ENCODE peak calls at places on chromosomes 5 and 9, in ten cellular contexts. One of them, this sample, is unnamed.

GRCh38 chr5:20166496-20166895 is 178.5 kb upstream of the CDH18 start:
- DNase-seq in naive thymus-derived CD4-positive, alpha-beta T cell: no peak
- DNase-seq in mammary epithelial cell: peak; percentile 25
- DNase-seq in pancreas: no peak
- DNase-seq in psoas muscle: no peak
- DNase-seq in PC-9: no peak
- DNase-seq in neural progenitor cell: no peak
- DNase-seq in hepatocyte: no peak
- DNase-seq in small intestine: no peak
- DNase-seq in BJ: no peak
- DNase-seq in this sample: no peak

GRCh38 chr5:110969502-110969901 is 102.0 kb upstream of the TSLP start:
- DNase-seq in naive thymus-derived CD4-positive, alpha-beta T cell: no peak
- DNase-seq in mammary epithelial cell: no peak
- DNase-seq in pancreas: no peak
- DNase-seq in psoas muscle: no peak
- DNase-seq in PC-9: no peak
- DNase-seq in neural progenitor cell: no peak
- DNase-seq in hepatocyte: no peak
- DNase-seq in small intestine: no peak
- DNase-seq in BJ: no peak
- DNase-seq in this sample: no peak

GRCh38 chr5:35337332-35338168 is 107.3 kb upstream of the PRLR start:
- DNase-seq in naive thymus-derived CD4-positive, alpha-beta T cell: no peak
- DNase-seq in mammary epithelial cell: no peak
- DNase-seq in pancreas: no peak
- DNase-seq in psoas muscle: no peak
- DNase-seq in PC-9: peak; percentile 23
- DNase-seq in neural progenitor cell: peak; percentile 34
- DNase-seq in hepatocyte: no peak
- DNase-seq in small intestine: no peak
- DNase-seq in BJ: no peak
- DNase-seq in this sample: no peak

GRCh38 chr9:21974542-21975409 is 19.4 kb downstream of the CDKN2A start:
- DNase-seq in naive thymus-derived CD4-positive, alpha-beta T cell: no peak
- DNase-seq in mammary epithelial cell: no peak
- DNase-seq in pancreas: peak; percentile 53
- DNase-seq in psoas muscle: peak; percentile 53
- DNase-seq in PC-9: peak; percentile 72
- DNase-seq in neural progenitor cell: peak; percentile 88
- DNase-seq in hepatocyte: peak; percentile 50
- DNase-seq in small intestine: peak; percentile 14
- DNase-seq in BJ: no peak
- DNase-seq in this sample: no peak

GRCh38 chr9:86470326-86470725 is 116.1 kb upstream of the TUT7 start:
- DNase-seq in naive thymus-derived CD4-positive, alpha-beta T cell: no peak
- DNase-seq in mammary epithelial cell: no peak
- DNase-seq in pancreas: no peak
- DNase-seq in psoas muscle: no peak
- DNase-seq in PC-9: no peak
- DNase-seq in neural progenitor cell: no peak
- DNase-seq in hepatocyte: no peak
- DNase-seq in small intestine: no peak
- DNase-seq in BJ: no peak
- DNase-seq in this sample: no peak

GRCh38 chr5:160493806-160494317 is 72.2 kb downstream of the PTTG1 start:
- DNase-seq in naive thymus-derived CD4-positive, alpha-beta T cell: no peak
- DNase-seq in mammary epithelial cell: no peak
- DNase-seq in pancreas: no peak
- DNase-seq in psoas muscle: no peak
- DNase-seq in PC-9: no peak
- DNase-seq in neural progenitor cell: no peak
- DNase-seq in hepatocyte: no peak
- DNase-seq in small intestine: no peak
- DNase-seq in BJ: no peak
- DNase-seq in this sample: no peak

GRCh38 chr9:122265265-122265900 is 701 bp downstream of the MRRF start:
- DNase-seq in naive thymus-derived CD4-positive, alpha-beta T cell: peak; percentile 27
- DNase-seq in mammary epithelial cell: peak; percentile 39
- DNase-seq in pancreas: no peak
- DNase-seq in psoas muscle: no peak
- DNase-seq in PC-9: peak; percentile 55
- DNase-seq in neural progenitor cell: no peak
- DNase-seq in hepatocyte: peak; percentile 5
- DNase-seq in small intestine: peak; percentile 60
- DNase-seq in BJ: no peak
- DNase-seq in this sample: peak; percentile 1

GRCh38 chr9:78261403-78262001 is 25.6 kb downstream of the CEP78 start:
- DNase-seq in naive thymus-derived CD4-positive, alpha-beta T cell: no peak
- DNase-seq in mammary epithelial cell: peak; percentile 9
- DNase-seq in pancreas: no peak
- DNase-seq in psoas muscle: no peak
- DNase-seq in PC-9: no peak
- DNase-seq in neural progenitor cell: no peak
- DNase-seq in hepatocyte: peak; percentile 31
- DNase-seq in small intestine: peak; percentile 28
- DNase-seq in BJ: no peak
- DNase-seq in this sample: no peak

GRCh38 chr5:143546394-143546793 is 142.9 kb upstream of the NR3C1 start:
- DNase-seq in naive thymus-derived CD4-positive, alpha-beta T cell: no peak
- DNase-seq in mammary epithelial cell: no peak
- DNase-seq in pancreas: no peak
- DNase-seq in psoas muscle: no peak
- DNase-seq in PC-9: no peak
- DNase-seq in neural progenitor cell: no peak
- DNase-seq in hepatocyte: no peak
- DNase-seq in small intestine: no peak
- DNase-seq in BJ: no peak
- DNase-seq in this sample: no peak

GRCh38 chr9:124274228-124274627 is 16.5 kb downstream of the NEK6 start:
- DNase-seq in naive thymus-derived CD4-positive, alpha-beta T cell: no peak
- DNase-seq in mammary epithelial cell: no peak
- DNase-seq in pancreas: no peak
- DNase-seq in psoas muscle: no peak
- DNase-seq in PC-9: no peak
- DNase-seq in neural progenitor cell: no peak
- DNase-seq in hepatocyte: no peak
- DNase-seq in small intestine: no peak
- DNase-seq in BJ: no peak
- DNase-seq in this sample: no peak

GRCh38 chr9:116550728-116551436 is 136.2 kb upstream of the TRIM32 start:
- DNase-seq in naive thymus-derived CD4-positive, alpha-beta T cell: no peak
- DNase-seq in mammary epithelial cell: peak; percentile 48
- DNase-seq in pancreas: no peak
- DNase-seq in psoas muscle: no peak
- DNase-seq in PC-9: peak; percentile 41
- DNase-seq in neural progenitor cell: peak; percentile 16
- DNase-seq in hepatocyte: no peak
- DNase-seq in small intestine: no peak
- DNase-seq in BJ: no peak
- DNase-seq in this sample: no peak

GRCh38 chr5:57932761-57933160 is 450.1 kb upstream of the ACTBL2 start:
- DNase-seq in naive thymus-derived CD4-positive, alpha-beta T cell: no peak
- DNase-seq in mammary epithelial cell: peak; percentile 85
- DNase-seq in pancreas: no peak
- DNase-seq in psoas muscle: no peak
- DNase-seq in PC-9: no peak
- DNase-seq in neural progenitor cell: no peak
- DNase-seq in hepatocyte: peak; percentile 46
- DNase-seq in small intestine: no peak
- DNase-seq in BJ: no peak
- DNase-seq in this sample: no peak

GRCh38 chr5:88826959-88827585 is 55.9 kb downstream of the MEF2C start:
- DNase-seq in naive thymus-derived CD4-positive, alpha-beta T cell: no peak
- DNase-seq in mammary epithelial cell: peak; percentile 6
- DNase-seq in pancreas: no peak
- DNase-seq in psoas muscle: no peak
- DNase-seq in PC-9: no peak
- DNase-seq in neural progenitor cell: no peak
- DNase-seq in hepatocyte: peak; percentile 8
- DNase-seq in small intestine: peak; percentile 5
- DNase-seq in BJ: peak; percentile 51
- DNase-seq in this sample: no peak

GRCh38 chr9:23830949-23831730 is 5.1 kb upstream of the ELAVL2 start:
- DNase-seq in naive thymus-derived CD4-positive, alpha-beta T cell: no peak
- DNase-seq in mammary epithelial cell: no peak
- DNase-seq in pancreas: no peak
- DNase-seq in psoas muscle: peak; percentile 18
- DNase-seq in PC-9: no peak
- DNase-seq in neural progenitor cell: peak; percentile 61
- DNase-seq in hepatocyte: no peak
- DNase-seq in small intestine: no peak
- DNase-seq in BJ: no peak
- DNase-seq in this sample: no peak
- H3K27me3 ChIP-seq in naive thymus-derived CD4-positive, alpha-beta T cell: no peaks in the 10 kb centered on the region
- H3K27me3 ChIP-seq in mammary epithelial cell: peaks cover 22% of the 10 kb centered on the region
- H3K27me3 ChIP-seq in pancreas: peaks cover 8% of the 10 kb centered on the region
- H3K27me3 ChIP-seq in psoas muscle: peaks cover 67% of the 10 kb centered on the region
- H3K27me3 ChIP-seq in PC-9: peaks cover 20% of the 10 kb centered on the region
- H3K27me3 ChIP-seq in neural progenitor cell: peaks cover 74% of the 10 kb centered on the region
- H3K27me3 ChIP-seq in hepatocyte: peaks cover 67% of the 10 kb centered on the region
- H3K27me3 ChIP-seq in small intestine: peaks cover 12% of the 10 kb centered on the region
- H3K27me3 ChIP-seq in BJ: peaks cover 1% of the 10 kb centered on the region
- H3K27me3 ChIP-seq in this sample: no peaks in the 10 kb centered on the region

DNA sequence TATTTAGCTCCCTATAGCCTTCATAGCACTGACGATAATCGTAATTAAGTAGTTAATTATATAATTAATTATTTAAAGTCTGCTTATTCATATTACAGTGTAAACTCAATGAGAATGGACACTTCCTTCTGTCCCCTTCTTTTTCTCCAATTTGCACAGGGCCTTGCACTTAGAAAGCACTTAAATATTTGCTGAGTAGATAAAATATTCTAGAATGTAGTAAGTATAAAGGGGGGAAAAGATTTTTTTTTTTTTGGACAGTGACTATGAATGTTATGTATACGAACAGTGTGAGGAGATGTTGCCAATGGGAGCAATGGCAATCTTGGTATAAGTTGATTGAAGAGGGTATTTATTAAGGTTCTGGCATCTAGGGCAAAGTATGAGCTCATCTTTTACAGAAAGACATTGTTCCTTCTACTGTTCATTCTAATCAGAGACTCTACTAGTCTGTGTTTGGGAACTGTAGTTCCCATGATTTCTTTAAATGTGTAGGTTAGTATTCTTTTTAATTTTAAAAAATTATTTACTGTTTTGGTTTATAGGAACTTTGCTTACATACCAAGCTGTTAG is 49.4 kb downstream of the YTHDC2 start:
- DNase-seq in naive thymus-derived CD4-positive, alpha-beta T cell: no peak
- DNase-seq in mammary epithelial cell: no peak
- DNase-seq in pancreas: no peak
- DNase-seq in psoas muscle: no peak
- DNase-seq in PC-9: no peak
- DNase-seq in neural progenitor cell: no peak
- DNase-seq in hepatocyte: no peak
- DNase-seq in small intestine: no peak
- DNase-seq in BJ: no peak
- DNase-seq in this sample: no peak
- H3K36me3 ChIP-seq in naive thymus-derived CD4-positive, alpha-beta T cell: no peaks in the 10 kb centered on the region
- H3K36me3 ChIP-seq in mammary epithelial cell: peaks cover 16% of the 10 kb centered on the region
- H3K36me3 ChIP-seq in pancreas: peaks cover 28% of the 10 kb centered on the region
- H3K36me3 ChIP-seq in psoas muscle: peaks cover 97% of the 10 kb centered on the region
- H3K36me3 ChIP-seq in PC-9: peaks cover 9% of the 10 kb centered on the region
- H3K36me3 ChIP-seq in neural progenitor cell: peaks cover 4% of the 10 kb centered on the region
- H3K36me3 ChIP-seq in hepatocyte: no peaks in the 10 kb centered on the region
- H3K36me3 ChIP-seq in small intestine: peaks cover 11% of the 10 kb centered on the region
- H3K36me3 ChIP-seq in BJ: peaks cover 5% of the 10 kb centered on the region
- H3K36me3 ChIP-seq in this sample: peaks cover 16% of the 10 kb centered on the region

GRCh38 chr9:126629007-126629674 is 15.4 kb downstream of the LMX1B start:
- DNase-seq in naive thymus-derived CD4-positive, alpha-beta T cell: no peak
- DNase-seq in mammary epithelial cell: no peak
- DNase-seq in pancreas: no peak
- DNase-seq in psoas muscle: no peak
- DNase-seq in PC-9: no peak
- DNase-seq in neural progenitor cell: no peak
- DNase-seq in hepatocyte: no peak
- DNase-seq in small intestine: no peak
- DNase-seq in BJ: no peak
- DNase-seq in this sample: no peak

GRCh38 chr9:126628146-126628545 is 14.4 kb downstream of the LMX1B start:
- DNase-seq in naive thymus-derived CD4-positive, alpha-beta T cell: no peak
- DNase-seq in mammary epithelial cell: no peak
- DNase-seq in pancreas: no peak
- DNase-seq in psoas muscle: no peak
- DNase-seq in PC-9: no peak
- DNase-seq in neural progenitor cell: no peak
- DNase-seq in hepatocyte: no peak
- DNase-seq in small intestine: no peak
- DNase-seq in BJ: no peak
- DNase-seq in this sample: no peak

GRCh38 chr9:126633881-126634558 is 20.3 kb downstream of the LMX1B start:
- DNase-seq in naive thymus-derived CD4-positive, alpha-beta T cell: no peak
- DNase-seq in mammary epithelial cell: peak; percentile 48
- DNase-seq in pancreas: no peak
- DNase-seq in psoas muscle: no peak
- DNase-seq in PC-9: no peak
- DNase-seq in neural progenitor cell: no peak
- DNase-seq in hepatocyte: no peak
- DNase-seq in small intestine: no peak
- DNase-seq in BJ: no peak
- DNase-seq in this sample: no peak

GRCh38 chr9:126630458-126631237 is 16.9 kb downstream of the LMX1B start:
- DNase-seq in naive thymus-derived CD4-positive, alpha-beta T cell: no peak
- DNase-seq in mammary epithelial cell: peak; percentile 61
- DNase-seq in pancreas: peak; percentile 11
- DNase-seq in psoas muscle: no peak
- DNase-seq in PC-9: no peak
- DNase-seq in neural progenitor cell: no peak
- DNase-seq in hepatocyte: no peak
- DNase-seq in small intestine: no peak
- DNase-seq in BJ: no peak
- DNase-seq in this sample: no peak

DNA sequence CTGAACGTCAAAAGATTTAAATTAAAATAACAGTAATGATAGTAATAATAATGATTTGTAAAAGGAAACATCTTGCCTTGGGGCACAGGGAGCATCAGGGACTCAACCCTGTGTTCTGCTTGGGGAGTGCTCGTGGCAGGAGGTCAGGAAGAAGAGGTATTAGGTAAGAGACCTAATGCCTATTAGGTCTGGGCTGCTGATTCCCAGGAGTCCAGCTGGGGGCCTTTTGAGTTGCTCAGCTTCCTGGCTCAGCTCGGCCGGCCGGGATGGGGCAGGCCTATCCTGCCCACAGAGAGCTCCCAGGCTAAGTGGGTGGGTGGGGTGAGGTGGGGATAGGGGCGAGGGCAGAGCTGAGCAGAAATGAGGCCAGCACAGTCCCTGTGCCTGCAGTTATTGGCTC is 17.5 kb downstream of the LMX1B start:
- DNase-seq in naive thymus-derived CD4-positive, alpha-beta T cell: no peak
- DNase-seq in mammary epithelial cell: no peak
- DNase-seq in pancreas: no peak
- DNase-seq in psoas muscle: no peak
- DNase-seq in PC-9: no peak
- DNase-seq in neural progenitor cell: peak; percentile 71
- DNase-seq in hepatocyte: no peak
- DNase-seq in small intestine: no peak
- DNase-seq in BJ: no peak
- DNase-seq in this sample: no peak
- H3K27me3 ChIP-seq in naive thymus-derived CD4-positive, alpha-beta T cell: peaks cover 7% of the 10 kb centered on the region
- H3K27me3 ChIP-seq in mammary epithelial cell: no peaks in the 10 kb centered on the region
- H3K27me3 ChIP-seq in pancreas: no peaks in the 10 kb centered on the region
- H3K27me3 ChIP-seq in psoas muscle: peaks cover 60% of the 10 kb centered on the region
- H3K27me3 ChIP-seq in PC-9: peaks cover 40% of the 10 kb centered on the region
- H3K27me3 ChIP-seq in neural progenitor cell: peaks cover 100% of the 10 kb centered on the region
- H3K27me3 ChIP-seq in hepatocyte: peaks cover 91% of the 10 kb centered on the region
- H3K27me3 ChIP-seq in small intestine: peaks cover 51% of the 10 kb centered on the region
- H3K27me3 ChIP-seq in BJ: peaks cover 31% of the 10 kb centered on the region
- H3K27me3 ChIP-seq in this sample: peaks cover 43% of the 10 kb centered on the region

GRCh38 chr5:146484714-146485391 is 31.1 kb downstream of the GPR151 start:
- DNase-seq in naive thymus-derived CD4-positive, alpha-beta T cell: no peak
- DNase-seq in mammary epithelial cell: no peak
- DNase-seq in pancreas: no peak
- DNase-seq in psoas muscle: no peak
- DNase-seq in PC-9: no peak
- DNase-seq in neural progenitor cell: no peak
- DNase-seq in hepatocyte: no peak
- DNase-seq in small intestine: no peak
- DNase-seq in BJ: no peak
- DNase-seq in this sample: no peak
- H3K36me3 ChIP-seq in naive thymus-derived CD4-positive, alpha-beta T cell: peaks cover 21% of the 10 kb centered on the region
- H3K36me3 ChIP-seq in mammary epithelial cell: peaks cover 52% of the 10 kb centered on the region
- H3K36me3 ChIP-seq in pancreas: peaks cover 36% of the 10 kb centered on the region
- H3K36me3 ChIP-seq in psoas muscle: peaks cover 95% of the 10 kb centered on the region
- H3K36me3 ChIP-seq in PC-9: peaks cover 43% of the 10 kb centered on the region
- H3K36me3 ChIP-seq in neural progenitor cell: peaks cover 36% of the 10 kb centered on the region
- H3K36me3 ChIP-seq in hepatocyte: no peaks in the 10 kb centered on the region
- H3K36me3 ChIP-seq in small intestine: peaks cover 4% of the 10 kb centered on the region
- H3K36me3 ChIP-seq in BJ: peaks cover 1% of the 10 kb centered on the region
- H3K36me3 ChIP-seq in this sample: peaks cover 24% of the 10 kb centered on the region

This sample was measured in effector memory CD4-positive, alpha-beta T cell.